ENCODE peak calls at places on chromosomes 1 and 21, in four cellular contexts. A, R, P and X are unnamed samples.

GRCh38 chr1:220877348-220878095 is 1.7 kb upstream of the HLX start:
- DNase-seq in A (no peak), P (no peak), R (no peak), X (no peak)

GRCh38 chr1:171185064-171185463 is at the start of gene FMO2:
- DNase-seq in P (no peak), A (no peak), R (no peak), X (no peak)

GRCh38 chr1:184409011-184409410 is 22.2 kb downstream of the C1orf21 start:
- DNase-seq in R (no peak), A (no peak), P (no peak), X (peak)

GRCh38 chr1:18703041-18703621 is 72.5 kb downstream of the PAX7 start:
- DNase-seq in A (peak), R (peak), P (peak), X (no peak)

GRCh38 chr1:12528021-12528852 is 89.8 kb downstream of the DHRS3 start:
- DNase-seq in P (peak), R (peak), A (peak), X (peak)

GRCh38 chr1:78304766-78305165 is 186.0 kb upstream of the PTGFR start:
- DNase-seq in R (no peak), A (no peak), P (no peak), X (no peak)

GRCh38 chr1:150809651-150810050 is 1.6 kb upstream of the CTSK start:
- DNase-seq in A (no peak), R (no peak), P (no peak), X (peak)

GRCh38 chr21:17527240-17527639 is 14.4 kb downstream of the CXADR start:
- DNase-seq in A (peak), P (peak), R (no peak), X (peak)

GRCh38 chr21:46097826-46098286 is at the start of gene COL6A2:
- DNase-seq in A (peak), P (no peak), R (peak), X (peak)

GRCh38 chr21:46096596-46096981 is 1.3 kb upstream of the COL6A2 start:
- DNase-seq in P (no peak), A (no peak), R (no peak), X (no peak)

GRCh38 chr21:46098303-46099141 is 610 bp downstream of the COL6A2 start:
- DNase-seq in R (peak), P (no peak), A (no peak), X (no peak)

GRCh38 chr21:46095814-46096595 is 1.9 kb upstream of the COL6A2 start:
- DNase-seq in R (peak), P (no peak), A (no peak), X (no peak)

GRCh38 chr21:46096997-46097825 is 701 bp upstream of the COL6A2 start:
- DNase-seq in P (no peak), R (peak), A (no peak), X (no peak)
- TF ChIP-seq MAZ in P (no peak), R (no peak), A (no peak), X (no peak)

DNA sequence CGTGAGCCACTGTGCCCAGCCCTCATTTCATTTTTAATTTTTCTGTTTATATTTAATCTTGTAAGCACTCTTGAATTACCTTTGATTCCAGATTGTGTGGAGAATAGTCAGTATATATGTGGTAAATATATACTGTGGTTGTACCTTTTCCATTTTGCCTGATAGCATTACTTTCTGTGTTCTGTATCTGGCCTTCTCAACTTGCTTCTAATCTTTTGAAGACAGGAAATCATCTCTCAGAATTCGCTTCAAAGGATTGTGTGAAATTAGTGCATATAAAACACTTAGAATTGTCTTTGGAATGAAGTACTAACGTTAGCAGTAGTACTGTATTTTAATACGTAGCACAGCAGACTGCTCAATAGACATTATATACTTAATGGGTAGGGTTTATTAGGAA is 37.9 kb downstream of the PPP2R5A start:
- DNase-seq in A (no peak), P (no peak), R (no peak), X (no peak)
- TF ChIP-seq SMC3 in A (no peak), P (no peak), R (no peak), X (no peak)

DNA sequence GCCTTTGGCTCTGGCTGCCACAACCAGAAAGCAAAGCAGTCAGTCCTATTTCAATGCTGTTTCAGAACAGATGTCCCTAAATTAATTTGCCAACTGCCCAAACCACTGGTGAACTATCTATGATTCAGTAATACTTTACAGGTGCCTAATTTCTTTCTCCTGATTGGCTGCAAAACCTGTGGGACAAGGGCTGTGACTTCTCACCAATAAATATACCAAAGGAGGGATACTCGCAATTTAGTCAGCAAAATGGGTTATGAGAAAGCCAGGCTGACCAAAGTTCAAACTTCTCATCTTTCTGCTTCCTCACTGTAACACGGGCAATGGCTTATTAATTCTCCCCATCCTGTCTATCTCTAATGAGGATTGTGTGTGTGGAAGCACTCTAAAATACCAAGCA is 12.8 kb downstream of the GPN2 start:
- DNase-seq in A (no peak), R (no peak), P (no peak), X (no peak)
- H3K27ac ChIP-seq in A (no peak), R (no peak), P (no peak), X (no peak)

GRCh38 chr1:202953412-202953811 is 4.7 kb downstream of the ADIPOR1 start:
- DNase-seq in P (no peak), R (no peak), A (no peak), X (no peak)
- TF ChIP-seq MAZ in P (no peak), R (no peak), A (no peak), X (no peak)

GRCh38 chr1:87926131-87926828 is 597.6 kb downstream of the LMO4 start:
- DNase-seq in R (no peak), P (no peak), A (no peak), X (no peak)
- TF ChIP-seq SMC3 in R (no peak), P (no peak), A (no peak), X (no peak)

DNA sequence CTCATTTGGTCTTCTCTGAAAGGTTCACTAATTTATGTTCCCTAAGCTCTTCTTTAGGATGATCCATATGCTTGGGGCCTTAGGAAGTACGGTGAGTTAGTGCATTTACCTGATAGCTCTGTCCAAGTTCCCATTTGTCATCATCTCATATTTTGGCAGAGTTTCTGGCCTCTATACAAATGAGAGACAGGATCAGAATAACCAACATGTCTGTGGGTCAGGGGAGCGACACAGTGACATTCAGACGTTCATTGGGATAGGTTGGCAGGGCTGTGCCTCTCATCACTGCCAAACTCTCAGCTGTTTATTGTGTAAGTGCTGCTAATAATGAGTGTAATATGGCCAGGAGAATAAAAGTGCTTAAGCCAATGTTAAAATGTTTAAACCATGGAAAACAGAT is 561.1 kb upstream of the ZRANB2 start:
- DNase-seq in A (no peak), P (no peak), R (no peak), X (no peak)
- H3K27ac ChIP-seq in A (no peak), P (no peak), R (no peak), X (no peak)

GRCh38 chr1:180194546-180195207 is 35.4 kb upstream of the LHX4 start:
- DNase-seq in R (peak), A (no peak), P (no peak), X (no peak)
- TF ChIP-seq MAZ in R (no peak), A (no peak), P (no peak), X (no peak)

GRCh38 chr1:114757455-114758250 is at the start of gene CSDE1:
- DNase-seq in R (peak), A (peak), P (peak), X (peak)

GRCh38 chr1:114758251-114758832 is 558 bp upstream of the CSDE1 start:
- DNase-seq in P (peak), R (no peak), A (no peak), X (no peak)

GRCh38 chr1:114756949-114757454 is 782 bp downstream of the CSDE1 start:
- DNase-seq in A (peak), P (peak), R (peak), X (peak)

GRCh38 chr1:114755006-114755936 is 2.5 kb downstream of the CSDE1 start:
- DNase-seq in R (no peak), A (no peak), P (no peak), X (peak)

DNA sequence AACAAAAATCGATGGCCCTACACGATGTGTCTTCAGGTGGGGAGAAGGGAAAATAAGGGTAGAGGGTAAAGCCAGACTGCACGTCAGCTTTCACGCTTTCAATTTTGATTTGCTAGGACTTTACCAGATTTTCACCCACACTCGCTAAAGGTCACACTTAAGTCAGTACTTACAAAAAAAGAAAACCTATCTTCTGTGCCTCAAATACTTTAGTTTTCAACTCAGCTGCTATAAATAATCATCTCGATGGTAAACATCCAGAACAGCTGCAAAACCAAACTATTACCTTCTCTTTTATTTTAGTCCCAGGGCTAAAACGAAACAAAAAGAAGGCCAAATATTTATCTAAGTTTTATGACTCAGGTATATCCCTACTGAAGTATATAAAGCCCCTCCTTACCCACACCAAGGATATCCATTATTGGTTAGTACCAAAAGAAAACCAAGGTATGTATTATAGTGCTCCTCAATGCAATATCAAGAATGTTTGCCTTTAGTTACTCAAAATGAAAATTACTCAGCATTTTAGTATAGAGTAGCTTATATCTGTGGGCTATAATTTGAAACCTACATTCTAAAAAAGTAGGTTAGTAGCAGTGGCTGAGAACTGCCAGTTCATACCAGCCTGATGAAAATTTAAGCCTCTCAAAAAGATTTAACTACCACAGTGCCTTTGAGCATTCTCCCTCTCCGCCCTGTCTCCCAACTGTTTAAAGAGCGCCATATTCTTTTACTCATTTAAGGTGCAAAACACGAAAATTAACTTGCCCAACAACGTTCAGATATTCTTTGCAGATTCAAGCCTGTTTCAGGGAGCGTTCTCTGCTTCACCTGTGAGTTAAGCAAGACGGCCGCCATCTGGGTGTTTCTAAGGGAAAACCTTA is 1.5 kb downstream of the CSDE1 start:
- DNase-seq in R (no peak), P (no peak), A (no peak), X (peak)
- TF ChIP-seq SMC3 in R (no peak), P (no peak), A (no peak), X (no peak)

DNA sequence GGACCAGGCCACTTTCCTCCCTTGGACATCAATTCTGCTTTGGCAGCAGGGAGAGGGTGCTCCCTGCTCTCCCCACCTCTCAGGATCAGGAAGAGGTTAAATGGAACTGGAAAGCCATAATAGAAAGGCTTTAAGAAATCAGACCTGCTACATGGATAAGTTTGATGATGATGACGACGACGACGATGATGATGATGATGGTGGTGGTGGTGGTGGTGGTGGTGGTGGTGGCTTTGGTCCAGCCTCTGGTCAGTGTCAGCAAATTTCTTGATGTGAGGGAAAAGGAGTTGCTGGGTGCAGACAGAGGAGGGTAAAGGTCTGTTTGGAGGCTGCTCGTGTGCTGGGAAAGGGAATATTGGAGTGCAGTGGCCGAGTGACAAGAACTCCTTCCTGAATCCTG is 36.8 kb downstream of the VWA5B1 start:
- DNase-seq in P (no peak), A (no peak), R (no peak), X (no peak)
- H3K27ac ChIP-seq in P (no peak), A (no peak), R (no peak), X (no peak)